ENCODE peak calls at places on chromosomes 5 and 9, in nine cellular contexts. W, Y, A, T, H, L, E, X and S are unnamed samples.

GRCh38 chr9:87521834-87522233 is 24.2 kb downstream of the DAPK1 start:
- DNase-seq in W (no peak), Y (no peak), A (no peak), T (no peak), H (no peak), L (no peak), E (no peak), X (no peak), S (no peak)

GRCh38 chr5:68932830-68933434 is 160.9 kb upstream of the SLC30A5 start:
- DNase-seq in W (no peak), Y (no peak), A (peak; percentile 29), T (no peak), H (peak; percentile 79), L (no peak), E (peak; percentile 4), X (peak; percentile 40), S (peak; percentile 49)

GRCh38 chr5:140800816-140801493 is at the start of gene PCDHA3:
- DNase-seq in W (no peak), Y (no peak), A (peak; percentile 31), T (peak; percentile 14), H (peak; percentile 74), L (no peak), E (no peak), X (no peak), S (no peak)

GRCh38 chr5:55160493-55161209 is 680 bp downstream of the GPX8 start:
- DNase-seq in W (no peak), Y (peak; percentile 91), A (peak; percentile 92), T (peak; percentile 86), H (peak; percentile 70), L (peak; percentile 93), E (peak; percentile 19), X (no peak), S (peak; percentile 67)

GRCh38 chr9:132973713-132974112 is 4.8 kb upstream of the GFI1B start:
- DNase-seq in W (no peak), Y (no peak), A (peak; percentile 55), T (no peak), H (peak; percentile 47), L (no peak), E (no peak), X (peak; percentile 40), S (no peak)

GRCh38 chr9:6302417-6302816 is 25.8 kb upstream of the TPD52L3 start:
- DNase-seq in W (no peak), Y (no peak), A (peak; percentile 2), T (peak; percentile 86), H (no peak), L (no peak), E (peak; percentile 55), X (no peak), S (no peak)

GRCh38 chr5:79305706-79306105 is 69.8 kb downstream of the JMY start:
- DNase-seq in W (no peak), Y (no peak), A (peak; percentile 26), T (peak; percentile 68), H (no peak), L (no peak), E (no peak), X (no peak), S (no peak)

GRCh38 chr9:100437860-100438805 is 11.2 kb downstream of the MSANTD3 start:
- DNase-seq in W (peak; percentile 71), Y (peak; percentile 67), A (peak; percentile 78), T (peak; percentile 62), H (peak; percentile 90), L (peak; percentile 57), E (peak; percentile 78), X (peak; percentile 74), S (peak; percentile 80)

GRCh38 chr9:131017067-131017466 is 8.1 kb downstream of the LAMC3 start:
- DNase-seq in W (no peak), Y (no peak), A (no peak), T (no peak), H (peak; percentile 72), L (no peak), E (no peak), X (no peak), S (no peak)

GRCh38 chr5:40860711-40861110 is 19.5 kb downstream of the CARD6 start:
- DNase-seq in W (no peak), Y (no peak), A (no peak), T (no peak), H (no peak), L (no peak), E (no peak), X (no peak), S (no peak)

GRCh38 chr9:3136999-3137675 is 293.2 kb upstream of the PUM3 start:
- DNase-seq in W (no peak), Y (no peak), A (peak; percentile 54), T (peak; percentile 2), H (no peak), L (no peak), E (no peak), X (no peak), S (no peak)

GRCh38 chr9:5630038-5630507 is 1.2 kb downstream of the RIC1 start:
- DNase-seq in W (no peak), Y (no peak), A (peak; percentile 61), T (peak; percentile 53), H (peak; percentile 33), L (no peak), E (peak; percentile 58), X (peak; percentile 43), S (no peak)